ENCODE peak calls at places on chromosomes 7 and 10, in six cellular contexts. P is glutamatergic neuron, Z is ascending aorta, D is HCT116, I is adrenal gland, T is stomach. E is an unnamed sample.

GRCh38 chr10:81018898-81019890 is 481.5 kb downstream of the SH2D4B start:
- DNase-seq in P (peak), Z (no peak), D (peak), I (peak), T (no peak), E (no peak)

GRCh38 chr10:86461963-86462804 is 59.4 kb downstream of the WAPL start:
- DNase-seq in P (no peak), Z (no peak), D (no peak), I (no peak), T (no peak), E (no peak)

GRCh38 chr7:129438839-129439640 is 4.8 kb downstream of the STRIP2 start:
- DNase-seq in P (no peak), Z (no peak), D (peak), I (no peak), T (no peak), E (no peak)

GRCh38 chr7:63789378-63790176 is 209.1 kb upstream of the ZNF722 start:
- DNase-seq in P (no peak), Z (no peak), D (no peak), I (no peak), T (no peak), E (no peak)

GRCh38 chr7:101990811-101991418 is 173.5 kb downstream of the CUX1 start:
- DNase-seq in P (no peak), Z (no peak), D (no peak), I (no peak), T (no peak), E (no peak)

GRCh38 chr7:11911900-11912299 is 79.9 kb upstream of the THSD7A start:
- DNase-seq in P (no peak), Z (no peak), D (no peak), I (no peak), T (no peak), E (no peak)

GRCh38 chr7:41058986-41059741 is 643.7 kb downstream of the INHBA start:
- DNase-seq in P (no peak), Z (no peak), D (no peak), I (no peak), T (no peak), E (no peak)

GRCh38 chr7:20314216-20314615 is 16.5 kb upstream of the ITGB8 start:
- DNase-seq in P (no peak), Z (no peak), D (no peak), I (no peak), T (no peak), E (no peak)

GRCh38 chr7:40612298-40612697 is 477.5 kb downstream of the SUGCT start:
- DNase-seq in P (no peak), Z (no peak), D (no peak), I (no peak), T (no peak), E (no peak)

GRCh38 chr10:125052146-125052545 is 108.2 kb downstream of the CTBP2 start:
- DNase-seq in P (no peak), Z (no peak), D (no peak), I (no peak), T (no peak), E (no peak)

GRCh38 chr7:63106506-63107388 is 891.9 kb upstream of the ZNF722 start:
- DNase-seq in P (no peak), Z (no peak), D (no peak), I (no peak), T (no peak), E (peak)

GRCh38 chr7:102111758-102112119 is 174.9 kb upstream of the SH2B2 start:
- DNase-seq in P (no peak), Z (no peak), D (no peak), I (no peak), T (no peak), E (no peak)

GRCh38 chr7:151925446-151926335 is 30.6 kb upstream of the GALNTL5 start:
- DNase-seq in P (no peak), Z (peak), D (no peak), I (peak), T (peak), E (peak)

GRCh38 chr7:158868754-158869410 is 12.5 kb downstream of the DYNC2I1 start:
- DNase-seq in P (peak), Z (no peak), D (no peak), I (peak), T (no peak), E (no peak)

GRCh38 chr10:79381804-79382221 is 34.5 kb downstream of the PPIF start:
- DNase-seq in P (no peak), Z (no peak), D (no peak), I (peak), T (peak), E (peak)

GRCh38 chr10:75284097-75284485 is 48.3 kb upstream of the COMTD1 start:
- DNase-seq in P (no peak), Z (no peak), D (no peak), I (peak), T (no peak), E (no peak)

GRCh38 chr10:106711313-106711906 is 453.1 kb downstream of the SORCS1 start:
- DNase-seq in P (peak), Z (no peak), D (peak), I (peak), T (peak), E (no peak)

GRCh38 chr7:55481126-55481525 is 91.2 kb downstream of the VOPP1 start:
- DNase-seq in P (no peak), Z (no peak), D (no peak), I (peak), T (no peak), E (peak)

GRCh38 chr7:117780832-117781231 is 92.4 kb downstream of the CTTNBP2 start:
- DNase-seq in P (no peak), Z (no peak), D (no peak), I (no peak), T (no peak), E (no peak)

GRCh38 chr7:117784315-117784714 is 88.9 kb downstream of the CTTNBP2 start:
- DNase-seq in P (no peak), Z (no peak), D (no peak), I (no peak), T (no peak), E (no peak)

GRCh38 chr7:117785431-117785830 is 87.8 kb downstream of the CTTNBP2 start:
- DNase-seq in P (no peak), Z (no peak), D (no peak), I (no peak), T (no peak), E (no peak)

GRCh38 chr7:117777335-117778150 is 95.7 kb downstream of the CTTNBP2 start:
- DNase-seq in P (no peak), Z (no peak), D (no peak), I (peak), T (no peak), E (no peak)

DNA sequence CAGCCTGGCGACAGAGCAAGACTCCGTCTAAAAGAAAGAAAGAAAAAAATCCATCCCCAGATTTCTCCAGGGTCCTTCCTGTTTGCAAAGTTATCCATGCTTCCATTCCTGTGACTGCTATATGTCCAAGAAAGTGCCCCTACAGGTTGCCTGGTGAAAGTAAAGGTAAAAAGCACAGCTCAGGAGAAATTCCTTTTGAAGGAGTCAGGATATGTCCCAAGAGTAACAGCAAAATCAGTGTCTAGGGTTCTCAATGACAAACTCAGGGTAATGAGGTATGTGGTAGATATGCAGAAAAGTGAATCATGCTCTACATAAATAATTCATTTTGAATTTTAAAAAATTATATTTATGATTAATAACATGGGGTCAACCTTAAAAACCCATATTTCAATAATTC is 91.5 kb downstream of the CTTNBP2 start:
- DNase-seq in P (no peak), Z (no peak), D (no peak), I (no peak), T (no peak), E (no peak)
- TF ChIP-seq CTCF in P (no peak), Z (no peak), D (no peak), I (no peak), T (no peak), E (no peak)

GRCh38 chr7:114820993-114821945 is 100.6 kb upstream of the MDFIC start:
- DNase-seq in P (no peak), Z (no peak), D (no peak), I (no peak), T (no peak), E (no peak)

GRCh38 chr7:114823290-114823689 is 98.6 kb upstream of the MDFIC start:
- DNase-seq in P (no peak), Z (no peak), D (no peak), I (no peak), T (no peak), E (no peak)

GRCh38 chr7:114822844-114823243 is 99.0 kb upstream of the MDFIC start:
- DNase-seq in P (no peak), Z (no peak), D (no peak), I (no peak), T (no peak), E (no peak)

GRCh38 chr7:114822131-114822530 is 99.8 kb upstream of the MDFIC start:
- DNase-seq in P (no peak), Z (no peak), D (no peak), I (no peak), T (no peak), E (no peak)

DNA sequence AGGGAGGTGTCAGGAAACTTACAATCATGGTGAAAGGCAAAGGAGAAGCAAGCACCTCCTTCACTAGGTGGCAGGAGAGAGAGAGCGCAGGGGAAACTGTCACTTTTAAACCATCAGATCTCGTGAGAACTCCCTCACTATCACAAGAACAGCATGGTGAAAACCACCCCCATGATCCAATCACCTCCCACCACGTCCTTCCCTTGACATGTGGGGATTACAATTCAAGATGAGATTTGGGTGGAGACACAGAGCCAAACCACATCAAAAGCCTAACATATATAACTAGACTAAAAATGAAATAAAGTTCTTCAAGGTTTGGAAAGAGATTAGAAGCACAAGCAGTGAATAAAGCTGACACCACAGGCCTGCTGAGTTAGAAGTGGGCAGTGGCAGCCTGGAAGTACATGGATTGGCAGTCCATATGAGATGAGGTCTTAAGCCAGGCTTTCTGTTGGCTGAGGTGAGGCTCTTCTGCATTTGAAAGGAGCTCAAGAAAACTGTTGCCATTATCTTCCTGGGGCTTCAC is 96.4 kb upstream of the MDFIC start:
- DNase-seq in P (no peak), Z (no peak), D (no peak), I (no peak), T (no peak), E (no peak)
- TF ChIP-seq CTCF in P (no peak), Z (no peak), D (peak), I (no peak), T (no peak), E (no peak)

DNA sequence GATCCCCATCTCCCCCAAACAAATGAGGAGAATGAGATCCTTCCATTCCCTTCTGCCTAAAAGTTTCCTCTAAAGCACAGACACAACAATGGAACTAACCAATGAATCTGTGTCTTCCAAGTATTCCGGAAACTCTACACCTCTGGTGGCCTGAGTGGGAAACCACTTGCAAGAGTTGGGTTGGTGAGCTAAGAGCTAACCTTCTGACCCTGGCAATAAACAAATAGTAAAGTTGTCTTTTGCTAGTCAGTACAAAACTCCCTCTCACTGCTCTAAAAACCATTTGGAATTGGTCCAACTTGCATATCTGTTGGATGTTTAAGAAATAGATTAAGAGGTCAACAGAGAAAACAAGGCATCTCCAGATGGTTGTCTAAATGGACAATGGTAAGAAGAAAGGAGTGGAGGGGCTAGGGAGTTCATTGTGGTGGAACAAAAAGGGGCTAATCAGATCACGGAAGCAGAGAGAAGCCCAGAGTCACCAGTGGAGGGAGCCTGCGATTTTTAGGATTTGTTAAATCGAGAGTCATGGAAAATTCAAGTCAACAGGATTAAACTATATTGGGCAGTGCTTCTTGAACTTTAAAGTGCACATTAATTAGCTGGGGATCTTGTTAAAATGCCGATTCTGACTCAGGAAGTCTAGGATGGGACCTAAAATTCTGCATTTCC is 192.3 kb downstream of the EVX1 start:
- DNase-seq in P (no peak), Z (no peak), D (no peak), I (no peak), T (no peak), E (no peak)
- TF ChIP-seq CTCF in P (no peak), Z (no peak), D (peak), I (no peak), T (no peak), E (no peak)

GRCh38 chr10:84059526-84059925 is 79.8 kb upstream of the GHITM start:
- DNase-seq in P (no peak), Z (no peak), D (no peak), I (no peak), T (no peak), E (no peak)
- TF ChIP-seq CTCF in P (no peak), Z (no peak), D (no peak), I (no peak), T (no peak), E (no peak)

GRCh38 chr7:137337902-137338301 is 5.6 kb downstream of the PTN start:
- DNase-seq in P (no peak), Z (no peak), D (no peak), I (no peak), T (no peak), E (no peak)
- TF ChIP-seq CTCF in P (no peak), Z (no peak), D (no peak), I (no peak), T (no peak), E (peak)

DNA sequence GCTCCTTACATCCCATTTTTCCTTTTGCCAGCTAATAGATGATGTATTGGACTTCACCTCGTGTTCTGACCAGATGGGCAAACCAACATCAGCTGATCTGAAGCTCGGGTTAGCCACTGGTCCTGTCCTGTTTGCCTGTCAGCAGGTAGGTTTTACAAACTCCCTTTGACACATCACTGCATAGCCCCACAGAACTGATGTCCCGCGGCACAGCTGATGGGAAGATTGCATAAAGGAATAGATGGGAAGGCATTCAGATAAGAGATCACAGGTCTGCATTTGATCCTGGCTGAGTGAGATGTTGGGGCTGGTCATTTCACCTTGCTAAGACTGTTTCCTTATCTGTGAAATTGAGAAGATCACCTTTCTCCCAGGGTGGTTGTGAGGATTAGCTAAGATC is 37.9 kb downstream of the PDSS1 start:
- DNase-seq in P (no peak), Z (no peak), D (no peak), I (no peak), T (no peak), E (no peak)
- TF ChIP-seq CTCF in P (no peak), Z (no peak), D (no peak), I (no peak), T (no peak), E (no peak)

GRCh38 chr10:6665847-6666246 is 85.8 kb upstream of the PRKCQ start:
- DNase-seq in P (no peak), Z (no peak), D (no peak), I (no peak), T (no peak), E (no peak)

GRCh38 chr10:6669269-6669859 is 89.3 kb upstream of the PRKCQ start:
- DNase-seq in P (no peak), Z (no peak), D (peak), I (no peak), T (no peak), E (no peak)

GRCh38 chr10:6667150-6667549 is 87.1 kb upstream of the PRKCQ start:
- DNase-seq in P (no peak), Z (no peak), D (no peak), I (no peak), T (no peak), E (no peak)

GRCh38 chr10:6671976-6672375 is 91.9 kb upstream of the PRKCQ start:
- DNase-seq in P (no peak), Z (no peak), D (no peak), I (peak), T (no peak), E (no peak)

GRCh38 chr10:6667679-6668270 is 87.7 kb upstream of the PRKCQ start:
- DNase-seq in P (peak), Z (no peak), D (peak), I (peak), T (no peak), E (no peak)
- TF ChIP-seq CTCF in P (peak), Z (no peak), D (peak), I (peak), T (no peak), E (peak)

GRCh38 chr7:139570119-139570518 is 46.6 kb downstream of the CLEC2L start:
- DNase-seq in P (no peak), Z (no peak), D (no peak), I (peak), T (no peak), E (no peak)
- TF ChIP-seq CTCF in P (no peak), Z (no peak), D (no peak), I (no peak), T (no peak), E (peak)